ENCODE peak calls at places on chromosomes 16 and 17, in four cellular contexts. V is fibroblast of lung; J is hepatocyte; S is stimulated activated CD8-positive, alpha-beta memory T cell treated with anti-CD3 and anti-CD28 coated beads, Interleukin-4, amount 100 ng/mL, for 24 hours. N is an unnamed sample.

GRCh38 chr17:77019955-77020379 is 120.8 kb upstream of the SEC14L1 start:
- DNase-seq in V (no peak), J (peak; percentile 26), S (no peak), N (no peak)

GRCh38 chr16:17748005-17748719 is 277.4 kb upstream of the XYLT1 start:
- DNase-seq in V (no peak), J (no peak), S (no peak), N (no peak)

GRCh38 chr16:9458816-9459215 is 367.4 kb downstream of the HAPSTR1 start:
- DNase-seq in V (no peak), J (no peak), S (no peak), N (no peak)

GRCh38 chr17:43226393-43226792 is 2.0 kb downstream of the CCDC200 start:
- DNase-seq in V (no peak), J (peak; percentile 1), S (no peak), N (no peak)

GRCh38 chr16:68365167-68365817 is 54.5 kb downstream of the PRMT7 start:
- DNase-seq in V (no peak), J (no peak), S (no peak), N (no peak)

GRCh38 chr17:31832748-31833147 is 26.3 kb downstream of the COPRS start:
- DNase-seq in V (no peak), J (no peak), S (no peak), N (no peak)

GRCh38 chr17:31061678-31062077 is 33.1 kb upstream of the NF1 start:
- DNase-seq in V (no peak), J (no peak), S (no peak), N (no peak)

GRCh38 chr17:83155128-83156081 is 76.0 kb downstream of the METRNL start:
- DNase-seq in V (peak; percentile 16), J (no peak), S (no peak), N (no peak)

GRCh38 chr16:89581861-89582563 is 6.5 kb downstream of the CPNE7 start:
- DNase-seq in V (peak; percentile 65), J (peak; percentile 40), S (no peak), N (no peak)

GRCh38 chr16:86505185-86505898 is 5.0 kb upstream of the FOXF1 start:
- DNase-seq in V (no peak), J (no peak), S (no peak), N (no peak)

GRCh38 chr16:67883872-67884261 is 818 bp upstream of the NRN1L start:
- DNase-seq in V (peak; percentile 29), J (peak; percentile 79), S (peak; percentile 66), N (peak; percentile 12)

GRCh38 chr17:66807182-66807581 is 27.7 kb upstream of the CACNG5 start:
- DNase-seq in V (no peak), J (no peak), S (no peak), N (no peak)

GRCh38 chr17:60065136-60065535 is 13.6 kb downstream of the HEATR6 start:
- DNase-seq in V (peak; percentile 32), J (no peak), S (no peak), N (no peak)

GRCh38 chr17:81404557-81405165 is 9.4 kb downstream of the BAHCC1 start:
- DNase-seq in V (no peak), J (no peak), S (no peak), N (no peak)

GRCh38 chr17:6443692-6444572 is at the start of gene PIMREG:
- DNase-seq in V (peak; percentile 91), J (peak; percentile 97), S (peak; percentile 93), N (peak; percentile 86)

GRCh38 chr16:85014311-85014710 is 3.0 kb upstream of the ZDHHC7 start:
- DNase-seq in V (no peak), J (no peak), S (no peak), N (no peak)

GRCh38 chr16:52466998-52467397 is 79.9 kb downstream of the TOX3 start:
- DNase-seq in V (no peak), J (no peak), S (no peak), N (no peak)

GRCh38 chr16:6753553-6753952 is 579.1 kb upstream of the RBFOX1 start:
- DNase-seq in V (no peak), J (no peak), S (no peak), N (no peak)

GRCh38 chr16:82612263-82612662 is 14.5 kb upstream of the CDH13 start:
- DNase-seq in V (no peak), J (no peak), S (no peak), N (no peak)

GRCh38 chr16:10558305-10558704 is 22.1 kb downstream of the EMP2 start:
- DNase-seq in V (no peak), J (no peak), S (no peak), N (no peak)

GRCh38 chr16:49036126-49036525 is 245.5 kb downstream of the CBLN1 start:
- DNase-seq in V (no peak), J (no peak), S (no peak), N (no peak)

GRCh38 chr17:45430006-45430737 is 2.5 kb downstream of the ARHGAP27 start:
- DNase-seq in V (no peak), J (no peak), S (no peak), N (no peak)

GRCh38 chr16:89700649-89701424 is 668 bp downstream of the SPATA2L start:
- DNase-seq in V (peak; percentile 41), J (peak; percentile 93), S (no peak), N (no peak)

GRCh38 chr17:34633351-34633750 is 54.0 kb downstream of the TMEM132E start:
- DNase-seq in V (no peak), J (peak; percentile 27), S (no peak), N (no peak)